ENCODE peak calls at places on chromosomes 3 and 15, in six cellular contexts. G is WERI-Rb-1; I is activated CD4-positive, alpha-beta T cell treated with anti-CD3 and anti-CD28 coated beads for 36 hours; C is effector memory CD4-positive, alpha-beta T cell; L is amniotic stem cell; T is T-helper 17 cell. A is an unnamed sample.

GRCh38 chr3:13548696-13549512 is at the start of gene FBLN2:
- DNase-seq in G (peak; percentile 30), I (peak; percentile 37), C (no peak), L (no peak), T (no peak), A (no peak)

GRCh38 chr3:149085828-149086231 is 503 bp downstream of the HLTF start:
- DNase-seq in G (peak; percentile 17), I (peak; percentile 40), C (no peak), L (no peak), T (no peak), A (no peak)

GRCh38 chr3:147384210-147385058 is 21.9 kb downstream of the ZIC4 start:
- DNase-seq in G (no peak), I (no peak), C (no peak), L (no peak), T (no peak), A (no peak)

GRCh38 chr3:42101481-42101880 is 10.3 kb downstream of the TRAK1 start:
- DNase-seq in G (no peak), I (no peak), C (no peak), L (no peak), T (no peak), A (no peak)

GRCh38 chr3:62940763-62941632 is 65.8 kb upstream of the CADPS start:
- DNase-seq in G (no peak), I (no peak), C (no peak), L (no peak), T (no peak), A (no peak)

GRCh38 chr3:133574260-133574881 is 885 bp downstream of the CDV3 start:
- DNase-seq in G (peak; percentile 63), I (peak; percentile 86), C (peak; percentile 61), L (no peak), T (peak; percentile 64), A (no peak)

GRCh38 chr15:42009474-42009873 is 11.4 kb downstream of the PLA2G4E start:
- DNase-seq in G (no peak), I (no peak), C (no peak), L (no peak), T (no peak), A (no peak)

GRCh38 chr3:22606938-22607337 is 596.2 kb upstream of the UBE2E2 start:
- DNase-seq in G (no peak), I (no peak), C (no peak), L (no peak), T (no peak), A (no peak)

GRCh38 chr15:62124953-62125263 is 40.2 kb downstream of the C2CD4B start:
- DNase-seq in G (no peak), I (no peak), C (no peak), L (no peak), T (no peak), A (no peak)

GRCh38 chr3:72907131-72907697 is 19.4 kb downstream of the GXYLT2 start:
- DNase-seq in G (no peak), I (no peak), C (no peak), L (no peak), T (no peak), A (no peak)

GRCh38 chr15:39735120-39735717 is 47.4 kb downstream of the FSIP1 start:
- DNase-seq in G (no peak), I (no peak), C (no peak), L (no peak), T (no peak), A (no peak)

GRCh38 chr3:27673701-27674100 is 48.4 kb downstream of the EOMES start:
- DNase-seq in G (no peak), I (no peak), C (no peak), L (no peak), T (no peak), A (no peak)

GRCh38 chr15:66860844-66861243 is 158.8 kb downstream of the SMAD6 start:
- DNase-seq in G (no peak), I (no peak), C (no peak), L (no peak), T (no peak), A (no peak)

GRCh38 chr3:54433846-54434245 is 311.5 kb downstream of the CACNA2D3 start:
- DNase-seq in G (peak; percentile 92), I (peak; percentile 4), C (no peak), L (no peak), T (no peak), A (no peak)

GRCh38 chr3:47542614-47543173 is 29.2 kb upstream of the ELP6 start:
- DNase-seq in G (no peak), I (no peak), C (no peak), L (no peak), T (no peak), A (no peak)

GRCh38 chr15:58762731-58763130 is 8.4 kb upstream of the MINDY2 start:
- DNase-seq in G (no peak), I (no peak), C (no peak), L (no peak), T (no peak), A (no peak)

GRCh38 chr3:15399970-15400369 is 27.4 kb downstream of the METTL6 start:
- DNase-seq in G (no peak), I (no peak), C (peak; percentile 3), L (no peak), T (peak; percentile 9), A (no peak)

GRCh38 chr15:71934446-71934845 is 124.1 kb downstream of the NR2E3 start:
- DNase-seq in G (no peak), I (no peak), C (no peak), L (no peak), T (no peak), A (no peak)

GRCh38 chr3:171269557-171269956 is 190.6 kb downstream of the TNIK start:
- DNase-seq in G (no peak), I (no peak), C (no peak), L (no peak), T (no peak), A (no peak)

GRCh38 chr3:10992017-10992945 is at the start of gene SLC6A1:
- DNase-seq in G (peak; percentile 78), I (no peak), C (no peak), L (no peak), T (no peak), A (no peak)

GRCh38 chr15:99911824-99912223 is 178.6 kb upstream of the LYSMD4 start:
- DNase-seq in G (no peak), I (no peak), C (no peak), L (no peak), T (no peak), A (no peak)

GRCh38 chr15:33086500-33087141 is 107.9 kb downstream of the FMN1 start:
- DNase-seq in G (no peak), I (peak; percentile 14), C (no peak), L (peak; percentile 49), T (no peak), A (no peak)

GRCh38 chr15:35693286-35693685 is 147.3 kb upstream of the DPH6 start:
- DNase-seq in G (no peak), I (no peak), C (no peak), L (no peak), T (no peak), A (no peak)

GRCh38 chr3:129892486-129892856 is 1.0 kb downstream of the TMCC1 start:
- DNase-seq in G (no peak), I (peak; percentile 41), C (no peak), L (no peak), T (no peak), A (no peak)